ENCODE peak calls at places on chromosome 2, in seven cellular contexts. One of them, this sample, is unnamed.

GRCh38 chr2:33477473-33478468 is 1.3 kb downstream of the RASGRP3 start:
- DNase-seq in cardiac muscle cell: no peak
- DNase-seq in GF-D8: no peak
- DNase-seq in NCI-H774: no peak
- DNase-seq in skeletal muscle cell: no peak
- DNase-seq in hepatic stellate cell: no peak
- DNase-seq in activated CD4-positive, alpha-beta T cell treated with anti-CD3 and anti-CD28 coated beads, Interleukin-2, amount 50 U/mL, for 48 hours: no peak
- DNase-seq in this sample: no peak

GRCh38 chr2:161988589-161988988 is 85.4 kb downstream of the DPP4 start:
- DNase-seq in GF-D8: no peak
- DNase-seq in skeletal muscle cell: no peak
- DNase-seq in cardiac muscle cell: no peak
- DNase-seq in hepatic stellate cell: no peak
- DNase-seq in activated CD4-positive, alpha-beta T cell treated with anti-CD3 and anti-CD28 coated beads, Interleukin-2, amount 50 U/mL, for 48 hours: no peak
- DNase-seq in NCI-H774: no peak
- DNase-seq in this sample: no peak

GRCh38 chr2:75180476-75180875 is 18.8 kb downstream of the TACR1 start:
- DNase-seq in activated CD4-positive, alpha-beta T cell treated with anti-CD3 and anti-CD28 coated beads, Interleukin-2, amount 50 U/mL, for 48 hours: no peak
- DNase-seq in hepatic stellate cell: no peak
- DNase-seq in GF-D8: no peak
- DNase-seq in cardiac muscle cell: no peak
- DNase-seq in skeletal muscle cell: no peak
- DNase-seq in NCI-H774: no peak
- DNase-seq in this sample: no peak

GRCh38 chr2:177784449-177784845 is 288.1 kb downstream of the PDE11A start:
- DNase-seq in GF-D8: no peak
- DNase-seq in hepatic stellate cell: no peak
- DNase-seq in skeletal muscle cell: peak; percentile 59
- DNase-seq in cardiac muscle cell: no peak
- DNase-seq in NCI-H774: no peak
- DNase-seq in activated CD4-positive, alpha-beta T cell treated with anti-CD3 and anti-CD28 coated beads, Interleukin-2, amount 50 U/mL, for 48 hours: no peak
- DNase-seq in this sample: peak; percentile 49

GRCh38 chr2:2146220-2146619 is 184.9 kb downstream of the MYT1L start:
- DNase-seq in hepatic stellate cell: no peak
- DNase-seq in skeletal muscle cell: no peak
- DNase-seq in activated CD4-positive, alpha-beta T cell treated with anti-CD3 and anti-CD28 coated beads, Interleukin-2, amount 50 U/mL, for 48 hours: no peak
- DNase-seq in GF-D8: no peak
- DNase-seq in NCI-H774: no peak
- DNase-seq in cardiac muscle cell: no peak
- DNase-seq in this sample: no peak

GRCh38 chr2:72144746-72145657 is 2.7 kb downstream of the CYP26B1 start:
- DNase-seq in skeletal muscle cell: no peak
- DNase-seq in cardiac muscle cell: peak; percentile 72
- DNase-seq in GF-D8: no peak
- DNase-seq in NCI-H774: peak; percentile 59
- DNase-seq in activated CD4-positive, alpha-beta T cell treated with anti-CD3 and anti-CD28 coated beads, Interleukin-2, amount 50 U/mL, for 48 hours: peak; percentile 13
- DNase-seq in hepatic stellate cell: no peak
- DNase-seq in this sample: no peak

GRCh38 chr2:81981616-81982015 is 1677.1 kb upstream of the LRRTM1 start:
- DNase-seq in hepatic stellate cell: no peak
- DNase-seq in cardiac muscle cell: no peak
- DNase-seq in skeletal muscle cell: no peak
- DNase-seq in activated CD4-positive, alpha-beta T cell treated with anti-CD3 and anti-CD28 coated beads, Interleukin-2, amount 50 U/mL, for 48 hours: no peak
- DNase-seq in GF-D8: no peak
- DNase-seq in NCI-H774: no peak
- DNase-seq in this sample: no peak

GRCh38 chr2:47309952-47310800 is 92.8 kb upstream of the MSH2 start:
- DNase-seq in activated CD4-positive, alpha-beta T cell treated with anti-CD3 and anti-CD28 coated beads, Interleukin-2, amount 50 U/mL, for 48 hours: no peak
- DNase-seq in hepatic stellate cell: no peak
- DNase-seq in GF-D8: peak; percentile 72
- DNase-seq in NCI-H774: no peak
- DNase-seq in cardiac muscle cell: no peak
- DNase-seq in skeletal muscle cell: no peak
- DNase-seq in this sample: no peak

GRCh38 chr2:19120941-19121750 is 237.3 kb downstream of the OSR1 start:
- DNase-seq in activated CD4-positive, alpha-beta T cell treated with anti-CD3 and anti-CD28 coated beads, Interleukin-2, amount 50 U/mL, for 48 hours: no peak
- DNase-seq in skeletal muscle cell: peak; percentile 91
- DNase-seq in NCI-H774: no peak
- DNase-seq in cardiac muscle cell: no peak
- DNase-seq in hepatic stellate cell: peak; percentile 65
- DNase-seq in GF-D8: no peak
- DNase-seq in this sample: peak; percentile 63

GRCh38 chr2:184047536-184047935 is 550.8 kb upstream of the ZNF804A start:
- DNase-seq in NCI-H774: no peak
- DNase-seq in cardiac muscle cell: no peak
- DNase-seq in hepatic stellate cell: no peak
- DNase-seq in activated CD4-positive, alpha-beta T cell treated with anti-CD3 and anti-CD28 coated beads, Interleukin-2, amount 50 U/mL, for 48 hours: no peak
- DNase-seq in GF-D8: no peak
- DNase-seq in skeletal muscle cell: no peak
- DNase-seq in this sample: no peak

GRCh38 chr2:1731963-1732768 is 12.1 kb downstream of the PXDN start:
- DNase-seq in cardiac muscle cell: no peak
- DNase-seq in hepatic stellate cell: no peak
- DNase-seq in NCI-H774: no peak
- DNase-seq in skeletal muscle cell: peak; percentile 92
- DNase-seq in GF-D8: no peak
- DNase-seq in activated CD4-positive, alpha-beta T cell treated with anti-CD3 and anti-CD28 coated beads, Interleukin-2, amount 50 U/mL, for 48 hours: no peak
- DNase-seq in this sample: peak; percentile 73

GRCh38 chr2:238126775-238127164 is 11.7 kb upstream of the KLHL30 start:
- DNase-seq in skeletal muscle cell: no peak
- DNase-seq in GF-D8: no peak
- DNase-seq in NCI-H774: no peak
- DNase-seq in cardiac muscle cell: no peak
- DNase-seq in activated CD4-positive, alpha-beta T cell treated with anti-CD3 and anti-CD28 coated beads, Interleukin-2, amount 50 U/mL, for 48 hours: no peak
- DNase-seq in hepatic stellate cell: no peak
- DNase-seq in this sample: no peak

GRCh38 chr2:79394485-79394859 is 118.4 kb upstream of the CTNNA2 start:
- DNase-seq in activated CD4-positive, alpha-beta T cell treated with anti-CD3 and anti-CD28 coated beads, Interleukin-2, amount 50 U/mL, for 48 hours: no peak
- DNase-seq in hepatic stellate cell: no peak
- DNase-seq in NCI-H774: no peak
- DNase-seq in cardiac muscle cell: no peak
- DNase-seq in GF-D8: no peak
- DNase-seq in skeletal muscle cell: no peak
- DNase-seq in this sample: no peak

GRCh38 chr2:70931376-70932000 is 4.2 kb upstream of the ATP6V1B1 start:
- DNase-seq in NCI-H774: no peak
- DNase-seq in skeletal muscle cell: no peak
- DNase-seq in activated CD4-positive, alpha-beta T cell treated with anti-CD3 and anti-CD28 coated beads, Interleukin-2, amount 50 U/mL, for 48 hours: no peak
- DNase-seq in hepatic stellate cell: no peak
- DNase-seq in GF-D8: no peak
- DNase-seq in cardiac muscle cell: no peak
- DNase-seq in this sample: no peak

GRCh38 chr2:233235977-233236376 is 15.5 kb upstream of the ATG16L1 start:
- DNase-seq in GF-D8: no peak
- DNase-seq in hepatic stellate cell: no peak
- DNase-seq in skeletal muscle cell: no peak
- DNase-seq in activated CD4-positive, alpha-beta T cell treated with anti-CD3 and anti-CD28 coated beads, Interleukin-2, amount 50 U/mL, for 48 hours: no peak
- DNase-seq in NCI-H774: no peak
- DNase-seq in cardiac muscle cell: no peak
- DNase-seq in this sample: no peak

GRCh38 chr2:68936462-68936861 is 16.2 kb downstream of the GKN2 start:
- DNase-seq in GF-D8: no peak
- DNase-seq in cardiac muscle cell: no peak
- DNase-seq in hepatic stellate cell: peak; percentile 26
- DNase-seq in skeletal muscle cell: no peak
- DNase-seq in activated CD4-positive, alpha-beta T cell treated with anti-CD3 and anti-CD28 coated beads, Interleukin-2, amount 50 U/mL, for 48 hours: no peak
- DNase-seq in NCI-H774: no peak
- DNase-seq in this sample: no peak

GRCh38 chr2:113242318-113242717 is 36.4 kb downstream of the PAX8 start:
- DNase-seq in GF-D8: no peak
- DNase-seq in skeletal muscle cell: no peak
- DNase-seq in hepatic stellate cell: no peak
- DNase-seq in NCI-H774: no peak
- DNase-seq in cardiac muscle cell: no peak
- DNase-seq in activated CD4-positive, alpha-beta T cell treated with anti-CD3 and anti-CD28 coated beads, Interleukin-2, amount 50 U/mL, for 48 hours: no peak
- DNase-seq in this sample: no peak

GRCh38 chr2:213696427-213696826 is 412.2 kb downstream of the SPAG16 start:
- DNase-seq in activated CD4-positive, alpha-beta T cell treated with anti-CD3 and anti-CD28 coated beads, Interleukin-2, amount 50 U/mL, for 48 hours: no peak
- DNase-seq in NCI-H774: no peak
- DNase-seq in skeletal muscle cell: no peak
- DNase-seq in GF-D8: no peak
- DNase-seq in cardiac muscle cell: no peak
- DNase-seq in hepatic stellate cell: no peak
- DNase-seq in this sample: no peak

GRCh38 chr2:232838406-232838874 is 31.6 kb upstream of the SNORC start:
- DNase-seq in activated CD4-positive, alpha-beta T cell treated with anti-CD3 and anti-CD28 coated beads, Interleukin-2, amount 50 U/mL, for 48 hours: peak; percentile 65
- DNase-seq in skeletal muscle cell: no peak
- DNase-seq in NCI-H774: no peak
- DNase-seq in GF-D8: peak; percentile 78
- DNase-seq in cardiac muscle cell: no peak
- DNase-seq in hepatic stellate cell: no peak
- DNase-seq in this sample: no peak

GRCh38 chr2:157179706-157180105 is 77.8 kb upstream of the GALNT5 start:
- DNase-seq in skeletal muscle cell: no peak
- DNase-seq in NCI-H774: no peak
- DNase-seq in activated CD4-positive, alpha-beta T cell treated with anti-CD3 and anti-CD28 coated beads, Interleukin-2, amount 50 U/mL, for 48 hours: no peak
- DNase-seq in cardiac muscle cell: no peak
- DNase-seq in hepatic stellate cell: no peak
- DNase-seq in GF-D8: no peak
- DNase-seq in this sample: no peak

GRCh38 chr2:186695081-186695756 is 1.4 kb downstream of the FAM171B start:
- DNase-seq in GF-D8: no peak
- DNase-seq in activated CD4-positive, alpha-beta T cell treated with anti-CD3 and anti-CD28 coated beads, Interleukin-2, amount 50 U/mL, for 48 hours: no peak
- DNase-seq in cardiac muscle cell: no peak
- DNase-seq in NCI-H774: no peak
- DNase-seq in hepatic stellate cell: peak; percentile 31
- DNase-seq in skeletal muscle cell: no peak
- DNase-seq in this sample: peak; percentile 38

GRCh38 chr2:212147921-212148513 is 390.6 kb downstream of the ERBB4 start:
- DNase-seq in cardiac muscle cell: peak; percentile 19
- DNase-seq in skeletal muscle cell: no peak
- DNase-seq in hepatic stellate cell: no peak
- DNase-seq in activated CD4-positive, alpha-beta T cell treated with anti-CD3 and anti-CD28 coated beads, Interleukin-2, amount 50 U/mL, for 48 hours: no peak
- DNase-seq in GF-D8: no peak
- DNase-seq in NCI-H774: no peak
- DNase-seq in this sample: no peak

GRCh38 chr2:9594361-9595063 is 36.3 kb downstream of the YWHAQ start:
- DNase-seq in NCI-H774: no peak
- DNase-seq in activated CD4-positive, alpha-beta T cell treated with anti-CD3 and anti-CD28 coated beads, Interleukin-2, amount 50 U/mL, for 48 hours: no peak
- DNase-seq in GF-D8: no peak
- DNase-seq in skeletal muscle cell: peak; percentile 82
- DNase-seq in cardiac muscle cell: no peak
- DNase-seq in hepatic stellate cell: peak; percentile 38
- DNase-seq in this sample: peak; percentile 88

GRCh38 chr2:221501210-221501882 is 70.8 kb downstream of the EPHA4 start:
- DNase-seq in cardiac muscle cell: peak; percentile 69
- DNase-seq in activated CD4-positive, alpha-beta T cell treated with anti-CD3 and anti-CD28 coated beads, Interleukin-2, amount 50 U/mL, for 48 hours: no peak
- DNase-seq in GF-D8: no peak
- DNase-seq in NCI-H774: no peak
- DNase-seq in hepatic stellate cell: no peak
- DNase-seq in skeletal muscle cell: peak; percentile 41
- DNase-seq in this sample: no peak

GRCh38 chr2:23397483-23397882 is 12.5 kb downstream of the KLHL29 start:
- DNase-seq in hepatic stellate cell: no peak
- DNase-seq in activated CD4-positive, alpha-beta T cell treated with anti-CD3 and anti-CD28 coated beads, Interleukin-2, amount 50 U/mL, for 48 hours: no peak
- DNase-seq in GF-D8: no peak
- DNase-seq in NCI-H774: no peak
- DNase-seq in skeletal muscle cell: no peak
- DNase-seq in cardiac muscle cell: no peak
- DNase-seq in this sample: no peak

GRCh38 chr2:120239488-120240287 is 13.0 kb upstream of the RALB start:
- DNase-seq in skeletal muscle cell: peak; percentile 35
- DNase-seq in GF-D8: no peak
- DNase-seq in cardiac muscle cell: no peak
- DNase-seq in hepatic stellate cell: peak; percentile 84
- DNase-seq in NCI-H774: no peak
- DNase-seq in activated CD4-positive, alpha-beta T cell treated with anti-CD3 and anti-CD28 coated beads, Interleukin-2, amount 50 U/mL, for 48 hours: peak; percentile 42
- DNase-seq in this sample: peak; percentile 67

GRCh38 chr2:118120001-118120400 is 31.7 kb downstream of the INSIG2 start:
- DNase-seq in skeletal muscle cell: no peak
- DNase-seq in cardiac muscle cell: no peak
- DNase-seq in NCI-H774: no peak
- DNase-seq in activated CD4-positive, alpha-beta T cell treated with anti-CD3 and anti-CD28 coated beads, Interleukin-2, amount 50 U/mL, for 48 hours: no peak
- DNase-seq in GF-D8: no peak
- DNase-seq in hepatic stellate cell: no peak
- DNase-seq in this sample: no peak

GRCh38 chr2:14189929-14190328 is 442.6 kb upstream of the LRATD1 start:
- DNase-seq in GF-D8: no peak
- DNase-seq in skeletal muscle cell: peak; percentile 62
- DNase-seq in cardiac muscle cell: no peak
- DNase-seq in activated CD4-positive, alpha-beta T cell treated with anti-CD3 and anti-CD28 coated beads, Interleukin-2, amount 50 U/mL, for 48 hours: no peak
- DNase-seq in NCI-H774: no peak
- DNase-seq in hepatic stellate cell: no peak
- DNase-seq in this sample: peak; percentile 59

GRCh38 chr2:135843671-135844070 is 6.7 kb upstream of the LCT start:
- DNase-seq in GF-D8: no peak
- DNase-seq in NCI-H774: no peak
- DNase-seq in cardiac muscle cell: no peak
- DNase-seq in activated CD4-positive, alpha-beta T cell treated with anti-CD3 and anti-CD28 coated beads, Interleukin-2, amount 50 U/mL, for 48 hours: no peak
- DNase-seq in skeletal muscle cell: no peak
- DNase-seq in hepatic stellate cell: no peak
- DNase-seq in this sample: no peak

GRCh38 chr2:236659758-236660150 is 90.1 kb downstream of the ACKR3 start:
- DNase-seq in skeletal muscle cell: peak; percentile 49
- DNase-seq in hepatic stellate cell: no peak
- DNase-seq in cardiac muscle cell: no peak
- DNase-seq in GF-D8: no peak
- DNase-seq in activated CD4-positive, alpha-beta T cell treated with anti-CD3 and anti-CD28 coated beads, Interleukin-2, amount 50 U/mL, for 48 hours: no peak
- DNase-seq in NCI-H774: peak; percentile 42
- DNase-seq in this sample: no peak

GRCh38 chr2:237686659-237687136 is 59.3 kb downstream of the LRRFIP1 start:
- DNase-seq in skeletal muscle cell: no peak
- DNase-seq in hepatic stellate cell: no peak
- DNase-seq in cardiac muscle cell: no peak
- DNase-seq in NCI-H774: no peak
- DNase-seq in activated CD4-positive, alpha-beta T cell treated with anti-CD3 and anti-CD28 coated beads, Interleukin-2, amount 50 U/mL, for 48 hours: no peak
- DNase-seq in GF-D8: no peak
- DNase-seq in this sample: no peak

GRCh38 chr2:110770308-110770695 is 37.9 kb downstream of the ACOXL start:
- DNase-seq in activated CD4-positive, alpha-beta T cell treated with anti-CD3 and anti-CD28 coated beads, Interleukin-2, amount 50 U/mL, for 48 hours: no peak
- DNase-seq in NCI-H774: peak; percentile 59
- DNase-seq in skeletal muscle cell: no peak
- DNase-seq in GF-D8: no peak
- DNase-seq in hepatic stellate cell: no peak
- DNase-seq in cardiac muscle cell: no peak
- DNase-seq in this sample: no peak

GRCh38 chr2:100254646-100255210 is 67.6 kb downstream of the LONRF2 start:
- DNase-seq in hepatic stellate cell: no peak
- DNase-seq in cardiac muscle cell: no peak
- DNase-seq in GF-D8: no peak
- DNase-seq in NCI-H774: no peak
- DNase-seq in activated CD4-positive, alpha-beta T cell treated with anti-CD3 and anti-CD28 coated beads, Interleukin-2, amount 50 U/mL, for 48 hours: no peak
- DNase-seq in skeletal muscle cell: no peak
- DNase-seq in this sample: no peak